ENCODE peak calls at places on chromosomes 16 and 17, in nine cellular contexts. W is NCI-H1092; E is HEK293T; I is stimulated activated CD8-positive, alpha-beta memory T cell treated with anti-CD3 and anti-CD28 coated beads, Interleukin-15, amount 100 ng/mL, for 4 hours; Q is type B pancreatic cell; Y is aorta; M is sigmoid colon; T is RWPE1; Z is KBM-7. K is an unnamed sample.

GRCh38 chr16:86462334-86463084 is 47.8 kb upstream of the FOXF1 start:
- DNase-seq in W (no peak), E (no peak), I (no peak), Q (no peak), Y (no peak), M (peak), T (no peak), Z (no peak), K (no peak)

GRCh38 chr17:82891911-82892310 is 52.1 kb upstream of the ZNF750 start:
- DNase-seq in W (no peak), E (no peak), I (no peak), Q (no peak), Y (no peak), M (no peak), T (no peak), Z (no peak), K (no peak)

GRCh38 chr17:38453951-38454421 is 25.7 kb downstream of the ARHGAP23 start:
- DNase-seq in W (no peak), E (no peak), I (no peak), Q (no peak), Y (no peak), M (no peak), T (no peak), Z (peak), K (no peak)

GRCh38 chr17:12631076-12631475 is 34.6 kb upstream of the MYOCD start:
- DNase-seq in W (no peak), E (no peak), I (no peak), Q (no peak), Y (no peak), M (no peak), T (no peak), Z (no peak), K (no peak)

GRCh38 chr17:28173801-28174200 is 131.3 kb downstream of the NLK start:
- DNase-seq in W (no peak), E (no peak), I (no peak), Q (no peak), Y (no peak), M (no peak), T (no peak), Z (peak), K (no peak)

GRCh38 chr16:80107900-80108299 is 432.9 kb upstream of the DYNLRB2 start:
- DNase-seq in W (no peak), E (no peak), I (no peak), Q (no peak), Y (no peak), M (no peak), T (no peak), Z (no peak), K (no peak)

GRCh38 chr16:14302031-14302398 is 230.9 kb downstream of the MRTFB start:
- DNase-seq in W (no peak), E (peak), I (no peak), Q (no peak), Y (peak), M (peak), T (peak), Z (peak), K (no peak)

GRCh38 chr17:50629902-50630301 is 4.8 kb upstream of the ABCC3 start:
- DNase-seq in W (no peak), E (no peak), I (no peak), Q (no peak), Y (no peak), M (no peak), T (no peak), Z (no peak), K (no peak)

GRCh38 chr16:3113765-3114479 is 1.5 kb downstream of the ZNF205 start:
- DNase-seq in W (no peak), E (no peak), I (no peak), Q (no peak), Y (no peak), M (no peak), T (no peak), Z (no peak), K (no peak)

GRCh38 chr17:76273923-76274558 is 8.9 kb downstream of the UBALD2 start:
- DNase-seq in W (no peak), E (no peak), I (no peak), Q (no peak), Y (no peak), M (no peak), T (no peak), Z (no peak), K (no peak)

GRCh38 chr16:11296706-11297491 is 15.8 kb upstream of the PRM1 start:
- DNase-seq in W (no peak), E (no peak), I (no peak), Q (no peak), Y (no peak), M (peak), T (no peak), Z (no peak), K (no peak)

GRCh38 chr17:81329279-81329926 is 34.3 kb upstream of the SLC38A10 start:
- DNase-seq in W (no peak), E (peak), I (no peak), Q (peak), Y (peak), M (peak), T (peak), Z (no peak), K (peak)

GRCh38 chr17:58351710-58352017 is 337 bp downstream of the SUPT4H1 start:
- DNase-seq in W (no peak), E (peak), I (no peak), Q (no peak), Y (no peak), M (no peak), T (no peak), Z (no peak), K (no peak)

GRCh38 chr17:63694974-63695773 is 4.8 kb downstream of the LIMD2 start:
- DNase-seq in W (no peak), E (no peak), I (no peak), Q (no peak), Y (no peak), M (no peak), T (no peak), Z (no peak), K (no peak)

GRCh38 chr17:54426287-54426886 is 474.3 kb upstream of the TOM1L1 start:
- DNase-seq in W (no peak), E (no peak), I (no peak), Q (no peak), Y (no peak), M (no peak), T (peak), Z (peak), K (no peak)

GRCh38 chr17:20944014-20944905 is 98.6 kb downstream of the USP22 start:
- DNase-seq in W (peak), E (peak), I (no peak), Q (no peak), Y (no peak), M (no peak), T (peak), Z (no peak), K (peak)

GRCh38 chr17:77897741-77898301 is 60.7 kb upstream of the TNRC6C start:
- DNase-seq in W (no peak), E (no peak), I (no peak), Q (no peak), Y (peak), M (peak), T (no peak), Z (no peak), K (no peak)

GRCh38 chr17:82740906-82741759 is 5.7 kb downstream of the FN3K start:
- DNase-seq in W (no peak), E (no peak), I (no peak), Q (no peak), Y (no peak), M (no peak), T (peak), Z (no peak), K (peak)

GRCh38 chr17:40399185-40399584 is 18.5 kb downstream of the TOP2A start:
- DNase-seq in W (peak), E (peak), I (no peak), Q (no peak), Y (no peak), M (no peak), T (peak), Z (peak), K (no peak)

GRCh38 chr17:4658478-4659305 is 17.2 kb upstream of the ALOX15 start:
- DNase-seq in W (no peak), E (no peak), I (no peak), Q (no peak), Y (no peak), M (no peak), T (no peak), Z (peak), K (no peak)

GRCh38 chr16:69253796-69254426 is 57.2 kb upstream of the VPS4A start:
- DNase-seq in W (no peak), E (no peak), I (no peak), Q (no peak), Y (no peak), M (no peak), T (no peak), Z (no peak), K (no peak)

GRCh38 chr16:525520-526180 is 1.9 kb upstream of the CAPN15 start:
- DNase-seq in W (no peak), E (no peak), I (peak), Q (no peak), Y (no peak), M (no peak), T (peak), Z (no peak), K (no peak)

GRCh38 chr17:77444653-77445029 is 303.9 kb downstream of the SEC14L1 start:
- DNase-seq in W (no peak), E (no peak), I (no peak), Q (no peak), Y (no peak), M (no peak), T (no peak), Z (no peak), K (no peak)

GRCh38 chr16:68524069-68524820 is 14.8 kb upstream of the ZFP90 start:
- DNase-seq in W (no peak), E (no peak), I (no peak), Q (no peak), Y (no peak), M (no peak), T (no peak), Z (no peak), K (no peak)

GRCh38 chr16:50744911-50745310 is 3.0 kb downstream of the CYLD start:
- DNase-seq in W (no peak), E (no peak), I (no peak), Q (no peak), Y (no peak), M (no peak), T (peak), Z (peak), K (no peak)

GRCh38 chr17:37358098-37358829 is 17.5 kb upstream of the C17orf78 start:
- DNase-seq in W (peak), E (peak), I (peak), Q (peak), Y (peak), M (peak), T (peak), Z (peak), K (peak)

K was measured in lower lobe of right lung.